ENCODE peak calls at places on chromosomes 1 and 21, in four cellular contexts. U, Z, N and E are unnamed samples. For H3K9me2, the result is how much of the 10 kb centered on the place peaks cover.

GRCh38 chr1:171467626-171468025 is 17.7 kb upstream of the PRRC2C start:
- DNase-seq in U (no peak), Z (no peak), N (no peak), E (no peak)

GRCh38 chr1:209585672-209586071 is 2.2 kb downstream of the CAMK1G start:
- DNase-seq in U (peak), Z (no peak), N (peak), E (peak)

GRCh38 chr1:234230414-234230862 is 142.8 kb upstream of the COA6 start:
- DNase-seq in U (no peak), Z (no peak), N (no peak), E (no peak)

GRCh38 chr1:19273106-19273843 is 15.3 kb downstream of the AKR7A3 start:
- DNase-seq in U (no peak), Z (no peak), N (no peak), E (no peak)

GRCh38 chr1:181548491-181548890 is 65.2 kb downstream of the CACNA1E start:
- DNase-seq in U (no peak), Z (no peak), N (no peak), E (no peak)

GRCh38 chr1:225813250-225813964 is 3.5 kb downstream of the EPHX1 start:
- DNase-seq in U (peak), Z (no peak), N (peak), E (peak)

GRCh38 chr1:245225267-245225666 is 70.5 kb downstream of the KIF26B start:
- DNase-seq in U (no peak), Z (no peak), N (peak), E (no peak)

GRCh38 chr1:119004129-119004527 is 16.0 kb upstream of the TBX15 start:
- DNase-seq in U (no peak), Z (no peak), N (no peak), E (no peak)

GRCh38 chr1:40014812-40015594 is 25.5 kb upstream of the CAP1 start:
- DNase-seq in U (no peak), Z (no peak), N (no peak), E (peak)

GRCh38 chr1:227855687-227856086 is 40.2 kb downstream of the PRSS38 start:
- DNase-seq in U (no peak), Z (no peak), N (no peak), E (no peak)

GRCh38 chr1:93878501-93878888 is 511 bp downstream of the DNTTIP2 start:
- DNase-seq in U (peak), Z (peak), N (peak), E (peak)

GRCh38 chr21:36369064-36369685 is 16.0 kb upstream of the CHAF1B start:
- DNase-seq in U (no peak), Z (no peak), N (no peak), E (no peak)

GRCh38 chr1:9260086-9260766 is 25.7 kb downstream of the H6PD start:
- DNase-seq in U (no peak), Z (no peak), N (no peak), E (no peak)

GRCh38 chr1:59570524-59570923 is 244.2 kb upstream of the HOOK1 start:
- DNase-seq in U (no peak), Z (no peak), N (no peak), E (peak)

GRCh38 chr1:38029081-38029681 is 16.6 kb downstream of the UTP11 start:
- DNase-seq in U (peak), Z (no peak), N (peak), E (no peak)

GRCh38 chr21:28308516-28308915 is 684.2 kb downstream of the LTN1 start:
- DNase-seq in U (no peak), Z (no peak), N (no peak), E (peak)
- H3K9me2 ChIP-seq in U (under half), Z (under half), N (under half), E (under half)

GRCh38 chr1:153832293-153832692 is 57.1 kb downstream of the SLC27A3 start:
- DNase-seq in U (no peak), Z (no peak), N (no peak), E (no peak)
- H3K4me2 ChIP-seq in U (no peak), Z (no peak), N (no peak), E (no peak)

GRCh38 chr1:72365693-72366092 is 83.4 kb upstream of the NEGR1 start:
- DNase-seq in U (no peak), Z (no peak), N (no peak), E (no peak)
- TF ChIP-seq EZH2 in U (no peak), Z (no peak), N (no peak), E (no peak)

GRCh38 chr1:159978107-159978398 is 24.0 kb upstream of the SLAMF9 start:
- DNase-seq in U (no peak), Z (no peak), N (no peak), E (no peak)
- H3K9me2 ChIP-seq in U (under half), Z (under half), N (under half), E (under half)

DNA sequence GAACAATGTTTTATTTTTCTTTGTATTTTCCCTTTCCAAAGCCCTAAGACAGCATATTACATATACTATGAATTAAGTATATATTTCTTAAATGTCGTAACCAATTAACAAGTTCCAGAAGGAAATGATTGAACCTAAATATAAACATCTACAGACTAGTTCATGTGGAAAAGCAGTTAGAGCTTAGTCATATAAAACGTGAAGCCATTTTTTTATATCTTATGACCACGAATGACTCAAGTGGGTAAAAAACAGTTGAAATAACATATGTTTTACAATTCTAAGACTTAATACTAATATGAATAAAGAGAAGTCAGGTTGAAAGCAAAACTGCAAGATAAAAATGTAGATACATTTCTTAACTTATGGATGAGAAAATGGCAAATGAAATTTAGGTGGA is 307.3 kb downstream of the BRINP3 start:
- DNase-seq in U (no peak), Z (no peak), N (no peak), E (peak)
- H3K4me2 ChIP-seq in U (no peak), Z (no peak), N (no peak), E (peak)